ENCODE peak calls at places on chromosomes 16 and 17, in five cellular contexts. D, X, P, O and R are unnamed samples. For H3K4me1, the result is how much of the 10 kb centered on the place peaks cover.

GRCh38 chr17:72926171-72926570 is 166.3 kb downstream of the SLC39A11 start:
- DNase-seq in D (no peak), P (no peak), O (no peak), X (no peak), R (no peak)

GRCh38 chr17:79340771-79341528 is 266.3 kb downstream of the ENGASE start:
- DNase-seq in X (peak), O (no peak), P (no peak), D (no peak), R (no peak)

GRCh38 chr16:51821527-51821926 is 670.5 kb upstream of the SALL1 start:
- DNase-seq in P (no peak), X (no peak), D (no peak), O (no peak), R (no peak)

GRCh38 chr16:55499951-55500350 is 8.9 kb upstream of the LPCAT2 start:
- DNase-seq in O (no peak), P (peak), X (no peak), D (no peak), R (no peak)

GRCh38 chr16:57299009-57299718 is 14.7 kb upstream of the PLLP start:
- DNase-seq in D (peak), P (no peak), X (peak), O (no peak), R (no peak)

GRCh38 chr17:1340371-1340770 is 59.7 kb downstream of the YWHAE start:
- DNase-seq in P (no peak), O (no peak), X (no peak), D (no peak), R (no peak)

GRCh38 chr17:76747716-76748360 is 9.9 kb downstream of the MFSD11 start:
- DNase-seq in O (no peak), P (no peak), X (no peak), D (no peak), R (no peak)

GRCh38 chr16:13186813-13187212 is 285.4 kb downstream of the SHISA9 start:
- DNase-seq in D (no peak), O (no peak), X (no peak), P (no peak), R (no peak)

GRCh38 chr16:83953796-83954576 is 946 bp downstream of the OSGIN1 start:
- DNase-seq in P (peak), X (no peak), O (no peak), D (peak), R (peak)

GRCh38 chr16:49934557-49935260 is 78.8 kb upstream of the ZNF423 start:
- DNase-seq in P (no peak), D (no peak), X (no peak), O (no peak), R (no peak)

GRCh38 chr16:75280331-75280804 is 28.9 kb upstream of the BCAR1 start:
- DNase-seq in D (no peak), P (no peak), O (no peak), X (no peak), R (no peak)

GRCh38 chr16:7946142-7946541 is 613.5 kb downstream of the RBFOX1 start:
- DNase-seq in P (no peak), D (no peak), O (no peak), X (no peak), R (no peak)

GRCh38 chr17:36647598-36647997 is 46.2 kb downstream of the MRM1 start:
- DNase-seq in D (no peak), P (no peak), X (no peak), O (no peak), R (no peak)

GRCh38 chr17:42405963-42406495 is 17.0 kb downstream of the CAVIN1 start:
- DNase-seq in O (peak), X (peak), P (peak), D (peak), R (peak)

GRCh38 chr17:67289174-67289876 is 44.3 kb upstream of the HELZ start:
- DNase-seq in X (peak), P (no peak), O (no peak), D (no peak), R (no peak)

GRCh38 chr17:44191941-44192496 is 5.2 kb downstream of the TMUB2 start:
- DNase-seq in D (no peak), X (no peak), O (no peak), P (no peak), R (no peak)

GRCh38 chr16:58021661-58022551 is 3.6 kb upstream of the MMP15 start:
- DNase-seq in P (no peak), O (no peak), X (peak), D (no peak), R (no peak)

GRCh38 chr16:15599303-15600070 is 43.5 kb downstream of the MARF1 start:
- DNase-seq in D (no peak), X (no peak), O (no peak), P (no peak), R (no peak)

GRCh38 chr17:1649844-1650409 is at the start of gene RILP:
- DNase-seq in P (peak), D (peak), X (peak), O (no peak), R (no peak)

GRCh38 chr16:12903325-12904040 is 2.1 kb downstream of the SHISA9 start:
- DNase-seq in X (no peak), O (no peak), P (no peak), D (no peak), R (no peak)

GRCh38 chr16:85570213-85570734 is 42.8 kb upstream of the GSE1 start:
- DNase-seq in O (peak), X (no peak), P (peak), D (no peak), R (peak)
- H3K4me1 ChIP-seq in O (half or more), X (half or more), P (under half), D (under half), R (under half)

GRCh38 chr17:57537524-57538410 is 207.3 kb downstream of the CCDC182 start:
- DNase-seq in O (no peak), D (no peak), X (no peak), P (peak), R (no peak)

GRCh38 chr17:57538730-57539456 is 206.2 kb downstream of the CCDC182 start:
- DNase-seq in X (no peak), D (no peak), P (no peak), O (no peak), R (no peak)

GRCh38 chr17:57541049-57541448 is 204.1 kb downstream of the CCDC182 start:
- DNase-seq in O (no peak), P (no peak), D (no peak), X (no peak), R (no peak)

GRCh38 chr17:57540596-57540995 is 204.5 kb downstream of the CCDC182 start:
- DNase-seq in X (no peak), D (no peak), O (no peak), P (no peak), R (no peak)

GRCh38 chr17:57539528-57540301 is 205.4 kb downstream of the CCDC182 start:
- DNase-seq in D (no peak), O (no peak), X (no peak), P (no peak), R (no peak)
- H3K4me1 ChIP-seq in D (half or more), O (under half), X (under half), P (half or more), R (under half)

GRCh38 chr17:74380959-74381808 is 13.9 kb downstream of the GPR142 start:
- DNase-seq in X (no peak), P (no peak), D (no peak), O (no peak), R (no peak)
- H3K4me1 ChIP-seq in X (under half), P (under half), D (under half), O (under half), R (under half)

GRCh38 chr17:31492880-31493655 is 101.6 kb downstream of the RAB11FIP4 start:
- DNase-seq in P (no peak), D (no peak), O (peak), X (peak), R (peak)

GRCh38 chr17:31492206-31492605 is 100.7 kb downstream of the RAB11FIP4 start:
- DNase-seq in X (no peak), P (no peak), D (no peak), O (no peak), R (no peak)

GRCh38 chr17:31494259-31495048 is 103.0 kb downstream of the RAB11FIP4 start:
- DNase-seq in O (peak), D (no peak), P (no peak), X (peak), R (peak)

GRCh38 chr17:31495049-31495885 is 103.8 kb downstream of the RAB11FIP4 start:
- DNase-seq in O (no peak), D (no peak), P (no peak), X (peak), R (no peak)

DNA sequence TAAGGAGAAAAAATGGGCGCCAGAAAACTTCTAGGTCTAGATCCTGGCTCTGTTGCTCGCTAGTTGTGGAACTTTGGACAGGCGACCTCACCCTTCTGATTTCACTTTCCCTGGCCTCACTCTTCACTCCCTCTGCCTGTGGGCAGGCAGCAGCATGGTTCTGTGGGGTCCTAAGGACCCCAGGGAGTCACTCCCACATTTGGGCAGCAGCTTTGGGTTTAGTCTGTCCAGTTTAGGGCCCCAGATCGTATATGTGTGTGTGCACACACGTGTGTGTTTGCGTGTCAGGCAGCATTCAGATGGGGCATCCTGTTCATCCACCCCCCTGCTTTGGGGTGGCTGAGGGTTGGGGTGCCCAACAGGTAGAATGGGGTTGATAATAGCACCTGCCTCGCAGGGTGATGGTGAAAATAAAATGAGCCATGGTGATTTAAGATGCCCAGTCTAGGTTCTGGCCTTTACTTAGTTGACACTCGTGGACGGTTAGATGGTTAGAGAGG is 102.2 kb downstream of the RAB11FIP4 start:
- DNase-seq in X (no peak), O (no peak), P (no peak), D (no peak), R (no peak)
- H3K4me1 ChIP-seq in X (half or more), O (half or more), P (under half), D (under half), R (half or more)

GRCh38 chr16:21570676-21571017 is 28.7 kb upstream of the METTL9 start:
- DNase-seq in P (no peak), O (no peak), X (peak), D (no peak), R (no peak)
- H3K4me1 ChIP-seq in P (under half), O (under half), X (under half), D (under half), R (under half)

GRCh38 chr17:17107281-17107680 is 65.0 kb downstream of the MPRIP start:
- DNase-seq in O (no peak), D (no peak), P (no peak), X (no peak), R (no peak)

GRCh38 chr17:17109231-17109630 is 67.0 kb downstream of the MPRIP start:
- DNase-seq in X (no peak), P (no peak), D (no peak), O (no peak), R (peak)

GRCh38 chr17:17106716-17107115 is 64.5 kb downstream of the MPRIP start:
- DNase-seq in O (no peak), X (no peak), D (no peak), P (no peak), R (no peak)

GRCh38 chr17:17108681-17109049 is 66.4 kb downstream of the MPRIP start:
- DNase-seq in D (no peak), P (peak), X (no peak), O (no peak), R (no peak)

DNA sequence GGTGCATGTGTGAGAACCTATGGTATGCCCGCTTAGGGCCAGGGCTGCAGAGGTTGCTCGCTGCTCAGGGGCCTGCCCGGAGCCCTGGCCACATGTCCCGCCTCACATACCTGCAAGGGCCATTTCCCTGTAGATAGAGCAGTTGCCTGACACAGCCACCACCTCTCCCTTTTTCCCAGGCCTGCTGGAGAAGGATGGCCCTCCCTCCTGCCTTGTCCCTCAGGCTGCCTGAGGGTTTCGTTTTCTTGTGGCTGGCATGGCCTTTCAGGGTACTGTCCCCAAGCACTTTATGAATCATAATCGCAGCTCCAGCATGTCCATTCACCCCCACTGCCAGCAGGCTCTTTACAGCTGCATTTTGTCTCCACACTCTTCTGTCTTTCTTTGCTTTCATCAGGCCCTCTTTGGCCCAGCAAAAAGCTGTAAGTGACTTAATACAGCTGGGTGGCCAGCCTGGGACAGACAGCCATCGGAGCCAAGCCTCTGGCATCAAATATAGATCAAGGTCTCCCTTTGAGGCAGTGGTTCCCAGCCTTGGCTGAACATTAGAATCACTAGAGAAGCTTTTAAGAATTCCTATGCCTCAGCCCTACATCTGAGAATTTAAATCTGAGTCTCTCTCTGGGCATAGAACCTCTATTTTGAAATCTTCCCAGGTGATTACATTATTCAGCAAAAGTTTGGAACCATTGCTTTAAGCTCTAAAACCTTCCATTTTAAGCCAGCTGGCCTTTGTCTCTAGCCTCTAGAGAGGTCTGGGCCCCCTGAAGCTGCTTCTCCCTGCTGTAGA is 65.8 kb downstream of the MPRIP start:
- DNase-seq in X (no peak), D (no peak), P (no peak), O (no peak), R (no peak)
- H3K4me1 ChIP-seq in X (half or more), D (half or more), P (under half), O (under half), R (half or more)

GRCh38 chr17:40551091-40551873 is 14.0 kb downstream of the CCR7 start:
- DNase-seq in O (peak), D (peak), X (peak), P (peak), R (no peak)

GRCh38 chr17:40553694-40554534 is 11.4 kb downstream of the CCR7 start:
- DNase-seq in X (peak), D (no peak), O (no peak), P (peak), R (no peak)

GRCh38 chr17:40550608-40551007 is 14.7 kb downstream of the CCR7 start:
- DNase-seq in X (peak), P (no peak), O (no peak), D (no peak), R (no peak)

GRCh38 chr17:40552806-40553693 is 12.2 kb downstream of the CCR7 start:
- DNase-seq in P (peak), O (no peak), D (no peak), X (peak), R (no peak)

GRCh38 chr17:40551874-40552768 is 13.2 kb downstream of the CCR7 start:
- DNase-seq in D (peak), O (peak), P (peak), X (peak), R (no peak)
- H3K4me1 ChIP-seq in D (half or more), O (half or more), P (half or more), X (half or more), R (half or more)

GRCh38 chr16:2473425-2473926 is 1.5 kb upstream of the TBC1D24 start:
- DNase-seq in D (peak), O (no peak), X (peak), P (peak), R (no peak)
- H3K4me1 ChIP-seq in D (under half), O (under half), X (under half), P (half or more), R (under half)

DNA sequence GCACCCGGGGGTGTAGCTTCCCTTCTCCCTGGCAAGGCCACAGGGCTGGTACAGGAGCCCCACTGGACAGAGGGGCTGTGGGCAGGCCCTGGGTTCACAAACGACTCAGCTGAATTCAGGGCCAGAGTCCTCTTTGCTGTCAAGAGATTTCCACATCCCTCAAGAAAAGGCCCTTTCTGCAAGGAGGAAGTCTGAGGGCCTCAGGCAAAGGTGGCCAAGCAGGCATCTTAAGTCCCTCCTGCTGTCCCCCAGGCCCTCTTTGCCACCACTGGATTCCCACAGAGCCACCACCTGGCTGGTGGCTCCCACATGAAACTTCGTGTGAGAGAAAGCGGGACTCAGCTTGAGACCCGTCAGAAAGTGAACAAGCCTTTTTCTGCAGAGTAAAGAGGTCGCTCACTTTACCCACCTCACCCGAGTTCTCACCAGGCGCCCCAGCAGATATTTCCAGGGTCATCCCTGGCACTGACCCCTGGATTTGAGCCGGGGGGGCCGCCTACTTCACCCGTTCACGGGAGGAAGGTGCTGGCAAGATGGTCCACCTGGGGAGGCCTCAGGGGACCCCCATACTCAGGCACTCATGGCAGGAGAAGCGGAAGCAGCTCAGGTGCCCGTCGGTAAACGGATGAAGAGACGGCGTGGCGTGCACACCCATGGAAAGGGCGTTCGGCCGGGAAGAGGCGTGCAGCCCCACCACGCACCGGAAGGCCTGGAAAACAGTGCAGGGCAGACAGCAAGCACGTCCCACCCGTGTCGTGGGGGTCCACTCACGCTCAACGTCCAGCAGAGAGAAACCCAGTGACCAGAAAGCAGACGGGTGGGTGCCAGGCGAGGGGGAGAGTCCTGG is 3.6 kb downstream of the RNF166 start:
- DNase-seq in X (peak), O (peak), P (no peak), D (no peak), R (no peak)
- H3K4me1 ChIP-seq in X (half or more), O (half or more), P (half or more), D (under half), R (half or more)